ENCODE peak calls at places on chromosomes 12 and 14, in seven cellular contexts. One of them, this sample, is unnamed.

GRCh38 chr14:101066826-101067508 is 163.4 kb upstream of the RTL1 start:
- DNase-seq in spleen: peak; percentile 59
- DNase-seq in HepG2: no peak
- DNase-seq in IMR-90: no peak
- DNase-seq in GM12878: no peak
- DNase-seq in esophagus squamous epithelium: no peak
- DNase-seq in transverse colon: peak; percentile 1
- DNase-seq in this sample: peak; percentile 11

GRCh38 chr14:55914771-55915170 is 203.4 kb upstream of the PELI2 start:
- DNase-seq in HepG2: no peak
- DNase-seq in esophagus squamous epithelium: no peak
- DNase-seq in transverse colon: no peak
- DNase-seq in GM12878: no peak
- DNase-seq in spleen: no peak
- DNase-seq in IMR-90: peak; percentile 4
- DNase-seq in this sample: no peak

GRCh38 chr12:40325349-40325960 is 100.7 kb downstream of the LRRK2 start:
- DNase-seq in GM12878: no peak
- DNase-seq in transverse colon: no peak
- DNase-seq in spleen: no peak
- DNase-seq in HepG2: peak; percentile 41
- DNase-seq in esophagus squamous epithelium: no peak
- DNase-seq in IMR-90: peak; percentile 4
- DNase-seq in this sample: no peak

GRCh38 chr14:105273062-105273461 is 24.7 kb downstream of the BTBD6 start:
- DNase-seq in transverse colon: no peak
- DNase-seq in spleen: no peak
- DNase-seq in esophagus squamous epithelium: no peak
- DNase-seq in IMR-90: no peak
- DNase-seq in GM12878: no peak
- DNase-seq in HepG2: no peak
- DNase-seq in this sample: no peak

GRCh38 chr12:109736552-109737108 is 23.0 kb downstream of the FAM222A start:
- DNase-seq in HepG2: peak; percentile 34
- DNase-seq in GM12878: no peak
- DNase-seq in transverse colon: no peak
- DNase-seq in esophagus squamous epithelium: no peak
- DNase-seq in spleen: peak; percentile 61
- DNase-seq in IMR-90: peak; percentile 53
- DNase-seq in this sample: no peak

GRCh38 chr14:69612759-69613145 is 1.4 kb downstream of the SUSD6 start:
- DNase-seq in esophagus squamous epithelium: no peak
- DNase-seq in GM12878: no peak
- DNase-seq in IMR-90: no peak
- DNase-seq in transverse colon: no peak
- DNase-seq in HepG2: no peak
- DNase-seq in spleen: no peak
- DNase-seq in this sample: no peak

GRCh38 chr12:115507951-115508722 is 769.4 kb downstream of the MED13L start:
- DNase-seq in spleen: no peak
- DNase-seq in esophagus squamous epithelium: no peak
- DNase-seq in GM12878: no peak
- DNase-seq in HepG2: peak; percentile 94
- DNase-seq in transverse colon: peak; percentile 7
- DNase-seq in IMR-90: no peak
- DNase-seq in this sample: peak; percentile 12

GRCh38 chr12:32947203-32947795 is 50.7 kb upstream of the PKP2 start:
- DNase-seq in GM12878: no peak
- DNase-seq in transverse colon: no peak
- DNase-seq in IMR-90: no peak
- DNase-seq in spleen: no peak
- DNase-seq in HepG2: peak; percentile 9
- DNase-seq in esophagus squamous epithelium: no peak
- DNase-seq in this sample: no peak

GRCh38 chr14:100778078-100778927 is 47.6 kb upstream of the MEG3 start:
- DNase-seq in esophagus squamous epithelium: no peak
- DNase-seq in GM12878: no peak
- DNase-seq in transverse colon: no peak
- DNase-seq in spleen: peak; percentile 51
- DNase-seq in IMR-90: no peak
- DNase-seq in HepG2: no peak
- DNase-seq in this sample: no peak

GRCh38 chr12:50840809-50841487 is 1.8 kb upstream of the TMPRSS12 start:
- DNase-seq in GM12878: no peak
- DNase-seq in IMR-90: no peak
- DNase-seq in spleen: no peak
- DNase-seq in transverse colon: no peak
- DNase-seq in esophagus squamous epithelium: no peak
- DNase-seq in HepG2: no peak
- DNase-seq in this sample: no peak

GRCh38 chr14:54857830-54858269 is 44.8 kb downstream of the GCH1 start:
- DNase-seq in HepG2: no peak
- DNase-seq in esophagus squamous epithelium: no peak
- DNase-seq in IMR-90: no peak
- DNase-seq in spleen: no peak
- DNase-seq in GM12878: peak; percentile 45
- DNase-seq in transverse colon: no peak
- DNase-seq in this sample: no peak

GRCh38 chr12:124428792-124429281 is 133.9 kb downstream of the RFLNA start:
- DNase-seq in GM12878: no peak
- DNase-seq in esophagus squamous epithelium: no peak
- DNase-seq in spleen: no peak
- DNase-seq in IMR-90: peak; percentile 65
- DNase-seq in transverse colon: no peak
- DNase-seq in HepG2: no peak
- DNase-seq in this sample: no peak
- H3K4me1 ChIP-seq in GM12878: no peaks in the 10 kb centered on the region
- H3K4me1 ChIP-seq in esophagus squamous epithelium: peaks cover 58% of the 10 kb centered on the region
- H3K4me1 ChIP-seq in spleen: peaks cover 28% of the 10 kb centered on the region
- H3K4me1 ChIP-seq in IMR-90: peaks cover 18% of the 10 kb centered on the region
- H3K4me1 ChIP-seq in transverse colon: peaks cover 18% of the 10 kb centered on the region
- H3K4me1 ChIP-seq in HepG2: peaks cover 6% of the 10 kb centered on the region
- H3K4me1 ChIP-seq in this sample: peaks cover 13% of the 10 kb centered on the region

DNA sequence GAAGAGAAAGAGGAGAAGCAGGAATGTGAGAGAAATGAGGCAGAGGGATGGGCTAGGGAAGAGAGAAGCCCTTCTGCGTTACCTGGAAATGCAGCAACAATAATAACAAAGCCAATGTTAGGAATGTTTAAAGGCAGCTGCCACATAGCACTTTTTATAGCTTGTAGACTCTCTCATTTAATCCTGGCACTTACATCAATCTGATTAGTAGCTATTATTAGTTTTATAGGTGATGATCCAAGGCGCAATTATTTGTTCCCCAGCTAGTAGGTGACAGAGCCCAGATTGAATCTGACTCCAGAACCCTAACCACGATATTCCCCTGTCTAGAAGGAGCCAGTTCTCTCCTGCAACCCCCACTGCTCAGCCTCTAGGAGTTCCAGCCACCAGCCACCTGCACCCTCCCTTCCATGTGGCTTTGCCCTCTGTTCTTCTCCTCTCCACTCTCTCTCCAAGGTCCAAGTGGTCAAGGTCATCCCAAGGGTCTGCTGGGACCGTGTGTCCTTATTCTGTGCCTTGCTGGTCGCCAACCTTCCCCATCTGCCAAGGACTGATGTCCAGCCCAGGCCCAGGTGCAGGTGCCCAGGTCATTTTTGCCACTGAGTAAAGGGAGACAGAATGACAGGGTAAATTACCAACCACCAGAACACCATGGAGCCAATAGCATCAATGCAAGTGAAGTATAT is 29.4 kb upstream of the CIPC start:
- DNase-seq in transverse colon: no peak
- DNase-seq in IMR-90: no peak
- DNase-seq in GM12878: no peak
- DNase-seq in spleen: no peak
- DNase-seq in HepG2: no peak
- DNase-seq in esophagus squamous epithelium: no peak
- DNase-seq in this sample: no peak
- H3K27ac ChIP-seq in transverse colon: no peak overlapping the region
- H3K27ac ChIP-seq in IMR-90: no peak overlapping the region
- H3K27ac ChIP-seq in GM12878: no peak overlapping the region
- H3K27ac ChIP-seq in spleen: no peak overlapping the region
- H3K27ac ChIP-seq in HepG2: no peak overlapping the region
- H3K27ac ChIP-seq in esophagus squamous epithelium: no peak overlapping the region
- H3K27ac ChIP-seq in this sample: no peak overlapping the region

DNA sequence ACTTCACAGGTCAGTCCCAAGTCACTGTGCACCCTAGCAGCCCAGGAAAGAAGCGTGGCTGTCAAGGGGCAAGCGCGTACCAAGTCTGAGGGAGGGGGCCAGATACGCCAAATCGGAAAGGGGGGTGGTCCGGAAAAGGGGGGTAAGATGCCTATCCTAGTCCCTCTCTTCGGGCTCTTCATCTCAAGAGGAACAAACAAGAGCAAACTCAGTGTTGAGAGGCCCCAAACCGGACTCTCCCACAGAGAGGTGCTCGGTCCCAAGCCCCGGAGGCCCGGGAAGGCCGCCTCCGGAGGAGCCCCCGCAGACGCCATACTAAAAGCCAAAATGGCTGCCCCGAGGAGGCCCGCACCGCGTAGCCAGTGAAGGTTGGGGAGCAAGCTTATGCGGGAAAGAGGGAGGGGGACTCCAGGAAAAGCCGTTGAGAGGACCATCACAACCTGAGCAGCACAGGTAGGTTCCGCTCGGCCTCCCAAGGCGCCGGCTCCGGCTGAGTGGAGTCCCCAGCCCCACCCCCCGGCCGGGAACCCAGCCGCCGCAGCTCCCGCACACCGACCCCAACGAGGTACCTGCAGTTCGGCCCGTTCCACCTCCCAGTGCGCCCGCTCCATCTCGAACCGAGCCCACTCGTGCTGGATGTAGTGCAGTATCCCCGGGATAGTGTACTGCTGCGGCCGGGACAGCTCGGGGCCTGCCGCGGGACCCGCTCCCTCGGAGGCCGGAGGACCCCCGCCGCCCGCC is at the start of gene AP4S1:
- DNase-seq in GM12878: no peak
- DNase-seq in HepG2: peak; percentile 57
- DNase-seq in transverse colon: peak; percentile 55
- DNase-seq in esophagus squamous epithelium: no peak
- DNase-seq in spleen: peak; percentile 93
- DNase-seq in IMR-90: no peak
- DNase-seq in this sample: peak; percentile 52
- TF ChIP-seq POLR2A in GM12878: peak; percentile 32
- TF ChIP-seq POLR2A in HepG2: no peak
- TF ChIP-seq POLR2A in transverse colon: peak; percentile 40
- TF ChIP-seq POLR2A in esophagus squamous epithelium: no peak
- TF ChIP-seq POLR2A in spleen: no peak
- TF ChIP-seq POLR2A in IMR-90: no peak
- TF ChIP-seq POLR2A in this sample: peak; percentile 9

GRCh38 chr14:103073367-103073875 is 10.6 kb upstream of the LBHD2 start:
- DNase-seq in spleen: peak; percentile 69
- DNase-seq in HepG2: no peak
- DNase-seq in transverse colon: no peak
- DNase-seq in GM12878: no peak
- DNase-seq in IMR-90: no peak
- DNase-seq in esophagus squamous epithelium: no peak
- DNase-seq in this sample: no peak
- H3K4me1 ChIP-seq in spleen: peaks cover 7% of the 10 kb centered on the region
- H3K4me1 ChIP-seq in HepG2: peaks cover 78% of the 10 kb centered on the region
- H3K4me1 ChIP-seq in transverse colon: peaks cover 27% of the 10 kb centered on the region
- H3K4me1 ChIP-seq in GM12878: peaks cover 8% of the 10 kb centered on the region
- H3K4me1 ChIP-seq in IMR-90: peaks cover 2% of the 10 kb centered on the region
- H3K4me1 ChIP-seq in esophagus squamous epithelium: peaks cover 65% of the 10 kb centered on the region
- H3K4me1 ChIP-seq in this sample: no peaks in the 10 kb centered on the region

DNA sequence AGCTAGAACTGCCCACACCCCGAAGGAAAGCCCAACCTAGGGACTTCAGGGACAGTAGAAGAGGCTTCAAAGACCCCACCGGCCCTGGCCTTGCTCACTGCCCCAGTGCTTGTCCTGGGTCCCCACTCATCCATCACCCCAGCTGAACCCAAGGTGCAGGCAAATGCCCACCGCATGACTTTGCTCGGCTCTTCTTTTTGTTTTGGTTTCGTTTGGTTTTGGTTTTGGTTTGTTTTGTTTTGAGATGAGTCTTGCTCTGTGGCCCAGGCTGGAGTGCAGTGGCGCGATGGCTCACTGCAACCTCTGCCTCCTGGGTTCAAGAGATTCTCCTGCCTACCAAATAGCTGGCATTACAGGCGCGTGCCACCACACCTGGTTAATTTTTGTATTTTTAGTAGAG is 9.0 kb downstream of the CCDC85C start:
- DNase-seq in GM12878: peak; percentile 49
- DNase-seq in IMR-90: no peak
- DNase-seq in transverse colon: no peak
- DNase-seq in spleen: no peak
- DNase-seq in HepG2: no peak
- DNase-seq in esophagus squamous epithelium: no peak
- DNase-seq in this sample: no peak
- H3K27ac ChIP-seq in GM12878: peak overlapping the region; percentile 24
- H3K27ac ChIP-seq in IMR-90: no peak overlapping the region
- H3K27ac ChIP-seq in transverse colon: peak overlapping the region; percentile 90
- H3K27ac ChIP-seq in spleen: peak overlapping the region; percentile 71
- H3K27ac ChIP-seq in HepG2: no peak overlapping the region
- H3K27ac ChIP-seq in esophagus squamous epithelium: peak overlapping the region; percentile 41
- H3K27ac ChIP-seq in this sample: no peak overlapping the region

GRCh38 chr12:9101018-9101687 is 14.6 kb downstream of the A2M start:
- DNase-seq in HepG2: no peak
- DNase-seq in spleen: no peak
- DNase-seq in esophagus squamous epithelium: no peak
- DNase-seq in transverse colon: no peak
- DNase-seq in GM12878: no peak
- DNase-seq in IMR-90: no peak
- DNase-seq in this sample: no peak

GRCh38 chr12:9104767-9105423 is 10.8 kb downstream of the A2M start:
- DNase-seq in HepG2: no peak
- DNase-seq in IMR-90: no peak
- DNase-seq in GM12878: no peak
- DNase-seq in esophagus squamous epithelium: no peak
- DNase-seq in transverse colon: no peak
- DNase-seq in spleen: no peak
- DNase-seq in this sample: no peak

GRCh38 chr12:9104087-9104486 is 11.6 kb downstream of the A2M start:
- DNase-seq in HepG2: no peak
- DNase-seq in GM12878: no peak
- DNase-seq in esophagus squamous epithelium: no peak
- DNase-seq in IMR-90: no peak
- DNase-seq in spleen: no peak
- DNase-seq in transverse colon: no peak
- DNase-seq in this sample: no peak

GRCh38 chr12:9106067-9106466 is 9.7 kb downstream of the A2M start:
- DNase-seq in transverse colon: no peak
- DNase-seq in HepG2: no peak
- DNase-seq in GM12878: no peak
- DNase-seq in IMR-90: no peak
- DNase-seq in spleen: no peak
- DNase-seq in esophagus squamous epithelium: no peak
- DNase-seq in this sample: no peak

GRCh38 chr12:9103050-9103854 is 12.5 kb downstream of the A2M start:
- DNase-seq in transverse colon: no peak
- DNase-seq in HepG2: no peak
- DNase-seq in IMR-90: no peak
- DNase-seq in spleen: no peak
- DNase-seq in esophagus squamous epithelium: no peak
- DNase-seq in GM12878: no peak
- DNase-seq in this sample: no peak
- TF ChIP-seq POLR2A in transverse colon: no peak
- TF ChIP-seq POLR2A in HepG2: peak; percentile 28
- TF ChIP-seq POLR2A in IMR-90: no peak
- TF ChIP-seq POLR2A in spleen: no peak
- TF ChIP-seq POLR2A in esophagus squamous epithelium: no peak
- TF ChIP-seq POLR2A in GM12878: no peak
- TF ChIP-seq POLR2A in this sample: no peak

This sample was measured in uterus.